ENCODE peak calls at places on chromosome 16, in six cellular contexts. One of them, this sample, is unnamed.

GRCh38 chr16:83310816-83311215 is 497.0 kb upstream of the HSBP1 start:
- DNase-seq in GM10248: no peak
- DNase-seq in NCI-H1092 treated with DMSO at 0.1 percent for 48 hours: no peak
- DNase-seq in hippocampal formation: no peak
- DNase-seq in GM12865: no peak
- DNase-seq in fibroblast of the conjunctiva: no peak
- DNase-seq in this sample: no peak

GRCh38 chr16:19168173-19169080 is at the start of gene SYT17:
- DNase-seq in GM10248: peak
- DNase-seq in NCI-H1092 treated with DMSO at 0.1 percent for 48 hours: peak
- DNase-seq in hippocampal formation: peak
- DNase-seq in GM12865: no peak
- DNase-seq in fibroblast of the conjunctiva: no peak
- DNase-seq in this sample: no peak

GRCh38 chr16:11135167-11135973 is 120.6 kb downstream of the SOCS1 start:
- DNase-seq in GM10248: no peak
- DNase-seq in NCI-H1092 treated with DMSO at 0.1 percent for 48 hours: no peak
- DNase-seq in hippocampal formation: no peak
- DNase-seq in GM12865: no peak
- DNase-seq in fibroblast of the conjunctiva: peak
- DNase-seq in this sample: no peak

GRCh38 chr16:1510272-1510671 is 17.1 kb downstream of the TELO2 start:
- DNase-seq in GM10248: no peak
- DNase-seq in NCI-H1092 treated with DMSO at 0.1 percent for 48 hours: no peak
- DNase-seq in hippocampal formation: no peak
- DNase-seq in GM12865: no peak
- DNase-seq in fibroblast of the conjunctiva: no peak
- DNase-seq in this sample: no peak

GRCh38 chr16:26598061-26598460 is 468.7 kb upstream of the C16orf82 start:
- DNase-seq in GM10248: no peak
- DNase-seq in NCI-H1092 treated with DMSO at 0.1 percent for 48 hours: no peak
- DNase-seq in hippocampal formation: no peak
- DNase-seq in GM12865: peak
- DNase-seq in fibroblast of the conjunctiva: no peak
- DNase-seq in this sample: no peak

GRCh38 chr16:26857371-26857770 is 209.4 kb upstream of the C16orf82 start:
- DNase-seq in GM10248: no peak
- DNase-seq in NCI-H1092 treated with DMSO at 0.1 percent for 48 hours: no peak
- DNase-seq in hippocampal formation: no peak
- DNase-seq in GM12865: no peak
- DNase-seq in fibroblast of the conjunctiva: no peak
- DNase-seq in this sample: no peak

GRCh38 chr16:87550510-87550961 is 51.8 kb upstream of the JPH3 start:
- DNase-seq in GM10248: peak
- DNase-seq in NCI-H1092 treated with DMSO at 0.1 percent for 48 hours: no peak
- DNase-seq in hippocampal formation: peak
- DNase-seq in GM12865: peak
- DNase-seq in fibroblast of the conjunctiva: no peak
- DNase-seq in this sample: no peak

GRCh38 chr16:58418601-58419000 is 26.3 kb downstream of the GINS3 start:
- DNase-seq in GM10248: peak
- DNase-seq in NCI-H1092 treated with DMSO at 0.1 percent for 48 hours: no peak
- DNase-seq in hippocampal formation: no peak
- DNase-seq in GM12865: no peak
- DNase-seq in fibroblast of the conjunctiva: peak
- DNase-seq in this sample: peak

GRCh38 chr16:705748-706188 is at the start of gene FBXL16:
- DNase-seq in GM10248: no peak
- DNase-seq in NCI-H1092 treated with DMSO at 0.1 percent for 48 hours: peak
- DNase-seq in hippocampal formation: peak
- DNase-seq in GM12865: no peak
- DNase-seq in fibroblast of the conjunctiva: no peak
- DNase-seq in this sample: no peak

This sample was measured in amniotic stem cell.